ENCODE peak calls at places on chromosomes 7 and 10, in four cellular contexts. D, G, L and K are unnamed samples.

GRCh38 chr7:5255832-5256231 is 26.9 kb upstream of the SLC29A4 start:
- DNase-seq in G (no peak), D (no peak), L (no peak), K (no peak)

GRCh38 chr10:48601789-48602188 is 3.1 kb downstream of the ARHGAP22 start:
- DNase-seq in D (no peak), G (no peak), L (no peak), K (no peak)

GRCh38 chr10:89653410-89653828 is 8.4 kb upstream of the PANK1 start:
- DNase-seq in D (no peak), G (no peak), L (no peak), K (peak)

GRCh38 chr7:131501930-131502685 is 54.3 kb downstream of the PODXL start:
- DNase-seq in G (no peak), D (no peak), L (no peak), K (no peak)

GRCh38 chr10:22997102-22997501 is 69.2 kb downstream of the ARMC3 start:
- DNase-seq in L (peak), G (peak), D (peak), K (no peak)

GRCh38 chr10:28839600-28840007 is 162.3 kb downstream of the BAMBI start:
- DNase-seq in D (no peak), L (peak), G (no peak), K (peak)

GRCh38 chr7:47361746-47362215 is 220.1 kb downstream of the TNS3 start:
- DNase-seq in L (no peak), D (no peak), G (no peak), K (peak)

GRCh38 chr10:11724938-11725776 is 17.0 kb upstream of the ECHDC3 start:
- DNase-seq in L (peak), G (no peak), D (no peak), K (peak)

GRCh38 chr7:16416289-16417282 is 4.8 kb downstream of the CRPPA start:
- DNase-seq in D (no peak), L (no peak), G (no peak), K (peak)

GRCh38 chr7:46723742-46724141 is 802.7 kb upstream of the IGFBP3 start:
- DNase-seq in D (no peak), G (no peak), L (no peak), K (no peak)

GRCh38 chr7:43756368-43757072 is 2.0 kb upstream of the BLVRA start:
- DNase-seq in L (peak), D (no peak), G (no peak), K (peak)

GRCh38 chr10:30058570-30059132 is 735 bp downstream of the JCAD start:
- DNase-seq in D (peak), L (no peak), G (no peak), K (no peak)

GRCh38 chr10:125777806-125778205 is 2.2 kb upstream of the MMP21 start:
- DNase-seq in D (no peak), G (no peak), L (no peak), K (no peak)

GRCh38 chr7:81285142-81285871 is 366.5 kb upstream of the SEMA3C start:
- DNase-seq in D (no peak), L (no peak), G (no peak), K (peak)

GRCh38 chr10:13395540-13395939 is 47.4 kb upstream of the SEPHS1 start:
- DNase-seq in G (peak), D (no peak), L (no peak), K (no peak)

GRCh38 chr7:26265499-26266075 is 26.1 kb upstream of the SNX10 start:
- DNase-seq in G (no peak), L (no peak), D (no peak), K (peak)

GRCh38 chr7:6232130-6232529 is 40.3 kb downstream of the CYTH3 start:
- DNase-seq in L (no peak), G (no peak), D (no peak), K (no peak)